ENCODE peak calls at places on chromosomes 13 and 19, in nine cellular contexts. One of them, this sample, is unnamed.

GRCh38 chr13:58018865-58019264 is 387.3 kb downstream of the PCDH17 start:
- DNase-seq in GM12878: no peak
- DNase-seq in heart right ventricle: no peak
- DNase-seq in coronary artery: no peak
- DNase-seq in GM12865: no peak
- DNase-seq in astrocyte of the cerebellum: no peak
- DNase-seq in GM23338: no peak
- DNase-seq in A673: peak
- DNase-seq in BE2C: no peak
- DNase-seq in this sample: no peak

GRCh38 chr13:77300176-77301141 is 26.4 kb downstream of the MYCBP2 start:
- DNase-seq in GM12878: no peak
- DNase-seq in heart right ventricle: no peak
- DNase-seq in coronary artery: no peak
- DNase-seq in GM12865: peak
- DNase-seq in astrocyte of the cerebellum: no peak
- DNase-seq in GM23338: peak
- DNase-seq in A673: no peak
- DNase-seq in BE2C: no peak
- DNase-seq in this sample: no peak

GRCh38 chr19:48858984-48859710 is 9.3 kb downstream of the PLEKHA4 start:
- DNase-seq in GM12878: no peak
- DNase-seq in heart right ventricle: peak
- DNase-seq in coronary artery: no peak
- DNase-seq in GM12865: peak
- DNase-seq in astrocyte of the cerebellum: no peak
- DNase-seq in GM23338: peak
- DNase-seq in A673: no peak
- DNase-seq in BE2C: no peak
- DNase-seq in this sample: no peak

GRCh38 chr13:78609464-78610205 is 6.3 kb upstream of the POU4F1 start:
- DNase-seq in GM12878: no peak
- DNase-seq in heart right ventricle: no peak
- DNase-seq in coronary artery: no peak
- DNase-seq in GM12865: no peak
- DNase-seq in astrocyte of the cerebellum: no peak
- DNase-seq in GM23338: peak
- DNase-seq in A673: peak
- DNase-seq in BE2C: peak
- DNase-seq in this sample: no peak

GRCh38 chr19:16175954-16176353 is 2.6 kb upstream of the CIB3 start:
- DNase-seq in GM12878: no peak
- DNase-seq in heart right ventricle: no peak
- DNase-seq in coronary artery: no peak
- DNase-seq in GM12865: peak
- DNase-seq in astrocyte of the cerebellum: no peak
- DNase-seq in GM23338: no peak
- DNase-seq in A673: no peak
- DNase-seq in BE2C: no peak
- DNase-seq in this sample: no peak

GRCh38 chr19:42422576-42423461 is 4.4 kb downstream of the LIPE start:
- DNase-seq in GM12878: no peak
- DNase-seq in heart right ventricle: no peak
- DNase-seq in coronary artery: no peak
- DNase-seq in GM12865: peak
- DNase-seq in astrocyte of the cerebellum: no peak
- DNase-seq in GM23338: peak
- DNase-seq in A673: peak
- DNase-seq in BE2C: no peak
- DNase-seq in this sample: no peak

GRCh38 chr13:57612568-57612967 is 19.0 kb upstream of the PCDH17 start:
- DNase-seq in GM12878: no peak
- DNase-seq in heart right ventricle: no peak
- DNase-seq in coronary artery: no peak
- DNase-seq in GM12865: no peak
- DNase-seq in astrocyte of the cerebellum: no peak
- DNase-seq in GM23338: no peak
- DNase-seq in A673: no peak
- DNase-seq in BE2C: no peak
- DNase-seq in this sample: no peak

GRCh38 chr13:26600345-26600761 is 42.9 kb downstream of the WASF3 start:
- DNase-seq in GM12878: no peak
- DNase-seq in heart right ventricle: no peak
- DNase-seq in coronary artery: no peak
- DNase-seq in GM12865: no peak
- DNase-seq in astrocyte of the cerebellum: no peak
- DNase-seq in GM23338: no peak
- DNase-seq in A673: no peak
- DNase-seq in BE2C: no peak
- DNase-seq in this sample: no peak

GRCh38 chr19:39197808-39198207 is 1.0 kb downstream of the NCCRP1 start:
- DNase-seq in GM12878: no peak
- DNase-seq in heart right ventricle: no peak
- DNase-seq in coronary artery: no peak
- DNase-seq in GM12865: no peak
- DNase-seq in astrocyte of the cerebellum: no peak
- DNase-seq in GM23338: no peak
- DNase-seq in A673: no peak
- DNase-seq in BE2C: no peak
- DNase-seq in this sample: no peak

GRCh38 chr19:46617566-46618079 is 7.3 kb downstream of the PTGIR start:
- DNase-seq in GM12878: no peak
- DNase-seq in heart right ventricle: no peak
- DNase-seq in coronary artery: no peak
- DNase-seq in GM12865: no peak
- DNase-seq in astrocyte of the cerebellum: no peak
- DNase-seq in GM23338: no peak
- DNase-seq in A673: no peak
- DNase-seq in BE2C: no peak
- DNase-seq in this sample: no peak

GRCh38 chr19:46841458-46842083 is 9.1 kb downstream of the AP2S1 start:
- DNase-seq in GM12878: no peak
- DNase-seq in heart right ventricle: peak
- DNase-seq in coronary artery: peak
- DNase-seq in GM12865: no peak
- DNase-seq in astrocyte of the cerebellum: no peak
- DNase-seq in GM23338: no peak
- DNase-seq in A673: peak
- DNase-seq in BE2C: peak
- DNase-seq in this sample: no peak

GRCh38 chr19:35963514-35963913 is 27.3 kb downstream of the LRFN3 start:
- DNase-seq in GM12878: no peak
- DNase-seq in heart right ventricle: no peak
- DNase-seq in coronary artery: no peak
- DNase-seq in GM12865: peak
- DNase-seq in astrocyte of the cerebellum: peak
- DNase-seq in GM23338: peak
- DNase-seq in A673: peak
- DNase-seq in BE2C: no peak
- DNase-seq in this sample: no peak

GRCh38 chr13:70107498-70108271 is at the start of gene ATXN8OS:
- DNase-seq in GM12878: no peak
- DNase-seq in heart right ventricle: no peak
- DNase-seq in coronary artery: no peak
- DNase-seq in GM12865: no peak
- DNase-seq in astrocyte of the cerebellum: no peak
- DNase-seq in GM23338: peak
- DNase-seq in A673: no peak
- DNase-seq in BE2C: peak
- DNase-seq in this sample: no peak

GRCh38 chr13:70108276-70108845 is at the start of gene KLHL1:
- DNase-seq in GM12878: no peak
- DNase-seq in heart right ventricle: no peak
- DNase-seq in coronary artery: no peak
- DNase-seq in GM12865: no peak
- DNase-seq in astrocyte of the cerebellum: no peak
- DNase-seq in GM23338: peak
- DNase-seq in A673: no peak
- DNase-seq in BE2C: no peak
- DNase-seq in this sample: no peak

GRCh38 chr13:70107125-70107497 is 515 bp upstream of the ATXN8OS start:
- DNase-seq in GM12878: no peak
- DNase-seq in heart right ventricle: no peak
- DNase-seq in coronary artery: no peak
- DNase-seq in GM12865: no peak
- DNase-seq in astrocyte of the cerebellum: no peak
- DNase-seq in GM23338: no peak
- DNase-seq in A673: no peak
- DNase-seq in BE2C: no peak
- DNase-seq in this sample: no peak

GRCh38 chr13:70098669-70099068 is 9.0 kb upstream of the ATXN8OS start:
- DNase-seq in GM12878: no peak
- DNase-seq in heart right ventricle: no peak
- DNase-seq in coronary artery: no peak
- DNase-seq in GM12865: no peak
- DNase-seq in astrocyte of the cerebellum: no peak
- DNase-seq in GM23338: peak
- DNase-seq in A673: peak
- DNase-seq in BE2C: no peak
- DNase-seq in this sample: no peak

GRCh38 chr13:70104481-70104880 is 3.1 kb upstream of the ATXN8OS start:
- DNase-seq in GM12878: no peak
- DNase-seq in heart right ventricle: no peak
- DNase-seq in coronary artery: no peak
- DNase-seq in GM12865: no peak
- DNase-seq in astrocyte of the cerebellum: no peak
- DNase-seq in GM23338: no peak
- DNase-seq in A673: no peak
- DNase-seq in BE2C: no peak
- DNase-seq in this sample: no peak
- H3K4me3 ChIP-seq in GM12878: no peak
- H3K4me3 ChIP-seq in heart right ventricle: no peak
- H3K4me3 ChIP-seq in coronary artery: no peak
- H3K4me3 ChIP-seq in GM12865: no peak
- H3K4me3 ChIP-seq in astrocyte of the cerebellum: no peak
- H3K4me3 ChIP-seq in GM23338: no peak
- H3K4me3 ChIP-seq in A673: no peak
- H3K4me3 ChIP-seq in BE2C: no peak
- H3K4me3 ChIP-seq in this sample: no peak

DNA sequence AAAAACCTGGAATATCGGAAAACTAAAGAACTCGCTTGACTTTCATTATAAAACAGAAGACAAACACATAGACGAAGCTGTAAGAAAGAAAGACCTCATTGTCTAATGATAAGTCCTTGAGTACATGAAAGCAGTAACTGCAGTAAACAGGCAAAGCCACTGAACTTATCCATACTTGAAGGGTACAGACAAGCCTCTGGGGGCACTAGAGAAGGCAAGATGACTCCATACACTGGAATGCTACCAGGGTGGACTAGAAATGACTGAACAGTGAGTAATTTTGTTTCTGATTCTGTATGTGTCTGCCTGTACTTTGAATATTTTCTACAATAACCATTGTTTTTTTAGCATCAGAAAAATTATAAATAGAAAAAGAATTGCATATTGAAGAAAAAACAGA is 507.9 kb downstream of the UQCRFS1 start:
- DNase-seq in GM12878: no peak
- DNase-seq in heart right ventricle: no peak
- DNase-seq in coronary artery: no peak
- DNase-seq in GM12865: no peak
- DNase-seq in astrocyte of the cerebellum: peak
- DNase-seq in GM23338: peak
- DNase-seq in A673: peak
- DNase-seq in BE2C: no peak
- DNase-seq in this sample: no peak
- TF ChIP-seq CTCF in GM12878: no peak
- TF ChIP-seq CTCF in heart right ventricle: no peak
- TF ChIP-seq CTCF in coronary artery: no peak
- TF ChIP-seq CTCF in GM12865: no peak
- TF ChIP-seq CTCF in astrocyte of the cerebellum: peak
- TF ChIP-seq CTCF in GM23338: peak
- TF ChIP-seq CTCF in A673: no peak
- TF ChIP-seq CTCF in BE2C: no peak
- TF ChIP-seq CTCF in this sample: no peak

DNA sequence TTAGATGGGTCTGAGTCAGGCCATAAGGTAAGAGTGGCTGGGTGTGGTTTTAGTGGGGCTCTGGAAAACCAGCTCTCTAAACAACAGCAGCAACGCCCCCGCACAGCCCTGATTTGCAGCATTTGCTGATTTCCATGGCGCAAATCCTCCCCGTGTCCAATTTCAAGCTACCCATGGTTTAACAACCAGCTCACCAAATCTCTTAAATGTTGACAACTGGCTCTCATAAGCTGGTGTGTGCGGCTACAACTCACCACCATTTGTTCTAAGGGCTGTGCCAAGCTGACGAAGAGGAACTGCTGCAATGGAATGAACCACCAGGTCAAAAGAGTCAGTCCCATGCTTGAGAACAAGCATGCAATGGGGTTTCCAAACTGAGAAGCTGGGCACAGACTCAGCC is 22.9 kb downstream of the PARP4 start:
- DNase-seq in GM12878: no peak
- DNase-seq in heart right ventricle: no peak
- DNase-seq in coronary artery: no peak
- DNase-seq in GM12865: no peak
- DNase-seq in astrocyte of the cerebellum: no peak
- DNase-seq in GM23338: no peak
- DNase-seq in A673: no peak
- DNase-seq in BE2C: no peak
- DNase-seq in this sample: no peak
- H3K4me3 ChIP-seq in GM12878: no peak
- H3K4me3 ChIP-seq in heart right ventricle: no peak
- H3K4me3 ChIP-seq in coronary artery: no peak
- H3K4me3 ChIP-seq in GM12865: no peak
- H3K4me3 ChIP-seq in astrocyte of the cerebellum: no peak
- H3K4me3 ChIP-seq in GM23338: no peak
- H3K4me3 ChIP-seq in A673: no peak
- H3K4me3 ChIP-seq in BE2C: no peak
- H3K4me3 ChIP-seq in this sample: no peak

GRCh38 chr13:59178344-59178743 is 985.4 kb downstream of the DIAPH3 start:
- DNase-seq in GM12878: no peak
- DNase-seq in heart right ventricle: no peak
- DNase-seq in coronary artery: no peak
- DNase-seq in GM12865: no peak
- DNase-seq in astrocyte of the cerebellum: no peak
- DNase-seq in GM23338: peak
- DNase-seq in A673: peak
- DNase-seq in BE2C: no peak
- DNase-seq in this sample: no peak

GRCh38 chr13:59172076-59172475 is 991.7 kb downstream of the DIAPH3 start:
- DNase-seq in GM12878: no peak
- DNase-seq in heart right ventricle: no peak
- DNase-seq in coronary artery: no peak
- DNase-seq in GM12865: no peak
- DNase-seq in astrocyte of the cerebellum: no peak
- DNase-seq in GM23338: no peak
- DNase-seq in A673: no peak
- DNase-seq in BE2C: no peak
- DNase-seq in this sample: no peak

GRCh38 chr13:59182241-59182640 is 981.5 kb downstream of the DIAPH3 start:
- DNase-seq in GM12878: no peak
- DNase-seq in heart right ventricle: no peak
- DNase-seq in coronary artery: no peak
- DNase-seq in GM12865: no peak
- DNase-seq in astrocyte of the cerebellum: no peak
- DNase-seq in GM23338: no peak
- DNase-seq in A673: no peak
- DNase-seq in BE2C: no peak
- DNase-seq in this sample: no peak

DNA sequence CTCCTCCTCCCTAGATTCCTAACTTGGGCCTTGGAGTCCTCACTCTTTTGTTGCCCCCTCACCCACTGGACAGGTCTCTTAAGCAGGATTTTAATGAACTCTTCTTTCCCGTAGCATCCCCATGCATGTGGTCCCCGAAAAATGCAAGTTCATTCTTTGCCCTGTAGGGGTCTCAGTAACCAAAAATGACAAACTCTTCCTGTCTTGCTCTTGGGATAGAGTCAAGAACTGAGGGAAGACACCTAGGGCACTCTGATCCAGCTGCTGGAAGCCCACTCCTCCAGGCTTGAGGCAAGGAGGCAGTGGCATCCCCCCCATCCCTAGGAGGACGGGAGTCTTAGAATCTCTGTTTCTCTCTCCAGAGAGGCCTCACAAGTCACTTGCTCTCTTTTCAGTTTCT is 987.0 kb downstream of the DIAPH3 start:
- DNase-seq in GM12878: no peak
- DNase-seq in heart right ventricle: no peak
- DNase-seq in coronary artery: no peak
- DNase-seq in GM12865: peak
- DNase-seq in astrocyte of the cerebellum: no peak
- DNase-seq in GM23338: peak
- DNase-seq in A673: peak
- DNase-seq in BE2C: no peak
- DNase-seq in this sample: no peak
- TF ChIP-seq CTCF in GM12878: peak
- TF ChIP-seq CTCF in heart right ventricle: no peak
- TF ChIP-seq CTCF in coronary artery: no peak
- TF ChIP-seq CTCF in GM12865: peak
- TF ChIP-seq CTCF in astrocyte of the cerebellum: no peak
- TF ChIP-seq CTCF in GM23338: peak
- TF ChIP-seq CTCF in A673: peak
- TF ChIP-seq CTCF in BE2C: peak
- TF ChIP-seq CTCF in this sample: peak